ENCODE peak calls at places on chromosomes 13 and 19, in eight cellular contexts. J is skeletal muscle cell, P is amygdala, B is AG09309, L is nephron progenitor cell, V is BE2C, I is islet precursor cell, D is COLO829. Z is an unnamed sample.

GRCh38 chr19:22603518-22604440 is 30.3 kb upstream of the ZNF492 start:
- DNase-seq in D (no peak), V (no peak), B (no peak), P (no peak), J (no peak), L (no peak), I (no peak), Z (no peak)

GRCh38 chr19:5147074-5147970 is 178.4 kb downstream of the KDM4B start:
- DNase-seq in B (no peak), V (no peak), I (no peak), J (no peak), L (no peak), D (no peak), P (no peak), Z (no peak)

GRCh38 chr19:44845286-44845611 is 848 bp upstream of the NECTIN2 start:
- DNase-seq in L (no peak), V (no peak), J (no peak), D (no peak), B (no peak), P (no peak), I (no peak), Z (no peak)

GRCh38 chr19:40217921-40218890 is at the start of gene TTC9B:
- DNase-seq in B (no peak), D (no peak), I (peak), J (no peak), L (peak), V (peak), P (peak), Z (no peak)

GRCh38 chr19:30604657-30605056 is 232.5 kb downstream of the ZNF536 start:
- DNase-seq in P (no peak), L (no peak), V (no peak), I (peak), B (no peak), D (no peak), J (no peak), Z (no peak)

GRCh38 chr13:27920677-27921420 is 1.0 kb downstream of the PDX1 start:
- DNase-seq in B (no peak), P (peak), I (peak), L (peak), D (no peak), J (no peak), V (no peak), Z (no peak)

GRCh38 chr19:10672529-10673150 is 18.5 kb downstream of the ILF3 start:
- DNase-seq in J (no peak), L (no peak), D (no peak), B (no peak), I (no peak), V (no peak), P (no peak), Z (no peak)

GRCh38 chr13:92196566-92197256 is 798.3 kb downstream of the GPC5 start:
- DNase-seq in L (no peak), D (no peak), I (no peak), V (no peak), B (no peak), P (no peak), J (no peak), Z (no peak)

GRCh38 chr19:51593138-51593890 is 22.2 kb downstream of the ZNF175 start:
- DNase-seq in J (no peak), P (no peak), V (no peak), D (no peak), I (no peak), L (no peak), B (no peak), Z (no peak)

GRCh38 chr13:34028496-34029442 is 210.8 kb downstream of the RFC3 start:
- DNase-seq in P (no peak), I (no peak), B (no peak), V (no peak), J (no peak), L (no peak), D (no peak), Z (no peak)

GRCh38 chr13:35723820-35724219 is 247.3 kb upstream of the MAB21L1 start:
- DNase-seq in I (no peak), J (no peak), L (no peak), D (no peak), B (no peak), V (peak), P (no peak), Z (no peak)

GRCh38 chr13:96216543-96216942 is 126.6 kb downstream of the HS6ST3 start:
- DNase-seq in L (no peak), V (no peak), B (no peak), D (no peak), P (no peak), J (no peak), I (no peak), Z (no peak)

GRCh38 chr19:3186891-3187661 is 1.3 kb downstream of the NCLN start:
- DNase-seq in V (no peak), D (no peak), J (no peak), I (no peak), L (no peak), B (no peak), P (no peak), Z (no peak)

GRCh38 chr19:3586124-3586626 is 897 bp downstream of the GIPC3 start:
- DNase-seq in J (no peak), L (peak), V (peak), B (no peak), I (no peak), D (no peak), P (no peak), Z (no peak)

GRCh38 chr19:38032151-38032550 is 125.1 kb downstream of the SIPA1L3 start:
- DNase-seq in B (no peak), J (no peak), D (no peak), P (no peak), V (no peak), I (no peak), L (no peak), Z (no peak)

GRCh38 chr19:6071103-6071485 is 39.2 kb downstream of the RFX2 start:
- DNase-seq in B (peak), V (no peak), D (no peak), J (no peak), L (no peak), P (no peak), I (no peak), Z (no peak)

GRCh38 chr19:11322269-11323024 is 17.0 kb downstream of the RAB3D start:
- DNase-seq in J (no peak), L (no peak), I (no peak), D (no peak), P (no peak), B (no peak), V (no peak), Z (no peak)

GRCh38 chr13:70634893-70635292 is 526.6 kb upstream of the KLHL1 start:
- DNase-seq in P (no peak), L (no peak), J (no peak), D (no peak), I (no peak), B (no peak), V (no peak), Z (no peak)

GRCh38 chr19:54517483-54517882 is 14.9 kb downstream of the LAIR2 start:
- DNase-seq in V (no peak), P (peak), L (peak), D (peak), B (no peak), I (peak), J (no peak), Z (no peak)

GRCh38 chr19:38172001-38172400 is 52.0 kb downstream of the DPF1 start:
- DNase-seq in I (no peak), D (no peak), V (no peak), J (no peak), B (no peak), P (peak), L (no peak), Z (no peak)

GRCh38 chr13:98443329-98443728 is 133.6 kb downstream of the STK24 start:
- DNase-seq in J (peak), L (no peak), P (no peak), B (peak), D (no peak), V (peak), I (peak), Z (no peak)

GRCh38 chr19:13505761-13506549 is at the start of gene CACNA1A:
- DNase-seq in L (peak), P (peak), D (no peak), V (peak), I (peak), J (no peak), B (no peak), Z (no peak)

GRCh38 chr13:44703371-44703770 is 127.2 kb upstream of the TSC22D1 start:
- DNase-seq in J (peak), L (no peak), I (peak), B (peak), P (no peak), V (no peak), D (no peak), Z (no peak)

GRCh38 chr13:20686167-20686566 is 17.3 kb upstream of the IL17D start:
- DNase-seq in J (no peak), P (no peak), B (no peak), L (no peak), I (no peak), V (no peak), D (no peak), Z (no peak)

GRCh38 chr13:33785384-33785783 is 32.6 kb upstream of the RFC3 start:
- DNase-seq in I (no peak), V (no peak), D (no peak), J (no peak), B (no peak), L (no peak), P (no peak), Z (no peak)

GRCh38 chr13:43880930-43881329 is 1.2 kb downstream of the LACC1 start:
- DNase-seq in V (no peak), L (no peak), J (no peak), D (no peak), I (no peak), B (no peak), P (no peak), Z (no peak)

GRCh38 chr19:40239415-40240226 is 13.1 kb upstream of the CCNP start:
- DNase-seq in L (no peak), J (no peak), P (no peak), I (no peak), D (no peak), B (no peak), V (no peak), Z (no peak)

GRCh38 chr13:34044041-34044440 is 226.1 kb downstream of the RFC3 start:
- DNase-seq in J (no peak), I (peak), V (no peak), D (no peak), B (peak), P (no peak), L (no peak), Z (no peak)